ENCODE peak calls at places on chromosomes 3 and 15, in seven cellular contexts. C, K, V, A, R, F and P are unnamed samples. For H3K4me1, the result is how much of the 10 kb centered on the place peaks cover.

GRCh38 chr3:189841474-189842205 is 210.5 kb downstream of the TP63 start:
- DNase-seq in C (no peak), K (peak), V (no peak), A (no peak), R (no peak), F (peak), P (no peak)

GRCh38 chr3:12659316-12660015 is 4.5 kb downstream of the RAF1 start:
- DNase-seq in C (no peak), K (no peak), V (no peak), A (no peak), R (no peak), F (peak), P (no peak)

GRCh38 chr3:147680820-147681488 is 271.8 kb downstream of the ZIC1 start:
- DNase-seq in C (no peak), K (peak), V (no peak), A (no peak), R (no peak), F (no peak), P (no peak)

GRCh38 chr3:148173836-148174235 is 523.9 kb upstream of the AGTR1 start:
- DNase-seq in C (no peak), K (no peak), V (no peak), A (no peak), R (no peak), F (no peak), P (no peak)

GRCh38 chr15:94324117-94324826 is 92.9 kb downstream of the MCTP2 start:
- DNase-seq in C (peak), K (peak), V (peak), A (peak), R (peak), F (peak), P (peak)

GRCh38 chr3:49500408-49501257 is 30.6 kb downstream of the DAG1 start:
- DNase-seq in C (no peak), K (peak), V (no peak), A (no peak), R (no peak), F (peak), P (peak)

GRCh38 chr15:55196011-55196410 is 730 bp downstream of the RSL24D1 start:
- DNase-seq in C (no peak), K (peak), V (no peak), A (no peak), R (no peak), F (no peak), P (peak)

GRCh38 chr3:97278506-97278905 is 464.1 kb downstream of the EPHA6 start:
- DNase-seq in C (peak), K (no peak), V (no peak), A (no peak), R (no peak), F (no peak), P (no peak)

GRCh38 chr3:118144919-118145318 is 889.7 kb downstream of the IGSF11 start:
- DNase-seq in C (peak), K (no peak), V (no peak), A (no peak), R (no peak), F (no peak), P (no peak)

GRCh38 chr3:25423780-25424179 is 4.3 kb upstream of the RARB start:
- DNase-seq in C (peak), K (peak), V (no peak), A (no peak), R (no peak), F (no peak), P (peak)

GRCh38 chr3:185561958-185562357 is 9.6 kb upstream of the LIPH start:
- DNase-seq in C (no peak), K (no peak), V (no peak), A (no peak), R (peak), F (no peak), P (no peak)

GRCh38 chr3:126315083-126315658 is 42.0 kb downstream of the KLF15 start:
- DNase-seq in C (no peak), K (no peak), V (no peak), A (peak), R (peak), F (no peak), P (no peak)

GRCh38 chr3:129184396-129184656 is 630 bp upstream of the CNBP start:
- DNase-seq in C (no peak), K (no peak), V (no peak), A (no peak), R (no peak), F (peak), P (no peak)

GRCh38 chr15:98967916-98968315 is 39.7 kb downstream of the PGPEP1L start:
- DNase-seq in C (no peak), K (no peak), V (no peak), A (no peak), R (no peak), F (no peak), P (no peak)

GRCh38 chr3:171162986-171163723 is 136.6 kb upstream of the SLC2A2 start:
- DNase-seq in C (peak), K (no peak), V (no peak), A (no peak), R (no peak), F (peak), P (no peak)

GRCh38 chr3:185631108-185631507 is 45.0 kb downstream of the SENP2 start:
- DNase-seq in C (peak), K (no peak), V (no peak), A (no peak), R (no peak), F (peak), P (peak)

GRCh38 chr3:31610700-31611275 is 78.1 kb downstream of the STT3B start:
- DNase-seq in C (peak), K (peak), V (no peak), A (no peak), R (no peak), F (peak), P (peak)

GRCh38 chr3:62604301-62604700 is 231.0 kb upstream of the FEZF2 start:
- DNase-seq in C (no peak), K (peak), V (no peak), A (no peak), R (no peak), F (peak), P (peak)

GRCh38 chr15:39573287-39573686 is 7.6 kb upstream of the THBS1 start:
- DNase-seq in C (no peak), K (no peak), V (no peak), A (no peak), R (no peak), F (no peak), P (no peak)
- H3K23ac ChIP-seq in C (no peak), K (no peak), V (no peak), A (no peak), R (no peak), F (no peak), P (no peak)

DNA sequence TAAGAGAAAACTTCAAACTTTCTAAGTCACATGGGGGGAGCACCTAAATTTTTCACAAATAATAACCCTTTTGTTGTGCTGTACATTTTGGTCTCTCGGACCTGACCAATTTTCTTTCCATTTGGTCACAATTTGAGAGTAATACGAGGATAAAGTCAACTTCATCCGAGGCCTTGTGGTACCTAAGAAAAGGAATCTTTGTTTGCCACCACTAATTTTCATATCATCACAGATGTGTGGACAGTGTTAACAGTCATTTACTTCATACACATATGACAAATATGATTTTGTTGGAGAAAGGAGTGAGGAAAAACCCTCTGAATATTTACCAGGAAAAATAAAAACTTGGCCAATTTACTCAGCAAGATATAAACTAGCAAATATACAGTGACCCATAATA is 40.8 kb downstream of the VGLL4 start:
- DNase-seq in C (no peak), K (no peak), V (no peak), A (no peak), R (no peak), F (no peak), P (no peak)
- H3K4me1 ChIP-seq in C (under half), K (under half), V (under half), A (under half), R (under half), F (under half), P (under half)

DNA sequence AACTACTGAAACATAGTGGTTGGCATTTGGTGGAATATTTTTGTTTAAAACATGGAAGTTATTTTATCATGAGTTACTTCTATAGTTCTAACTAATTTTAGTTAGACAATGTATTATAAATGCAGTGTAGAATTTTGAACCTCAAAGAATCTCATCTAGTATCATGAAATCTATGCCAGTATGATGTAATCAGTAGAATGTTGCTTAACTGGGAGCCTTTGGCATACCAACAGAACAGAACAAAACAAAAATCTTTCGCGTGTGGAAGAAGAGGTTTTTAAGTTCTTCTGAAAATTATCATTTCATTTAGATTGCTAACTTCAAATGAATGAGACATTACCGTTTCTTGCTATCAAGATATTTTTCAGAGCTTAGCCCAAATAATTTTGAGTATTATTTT is 98.4 kb upstream of the LRRFIP2 start:
- DNase-seq in C (no peak), K (peak), V (no peak), A (no peak), R (no peak), F (peak), P (peak)
- H3K4ac ChIP-seq in C (no peak), K (no peak), V (no peak), A (no peak), R (no peak), F (no peak), P (no peak)

DNA sequence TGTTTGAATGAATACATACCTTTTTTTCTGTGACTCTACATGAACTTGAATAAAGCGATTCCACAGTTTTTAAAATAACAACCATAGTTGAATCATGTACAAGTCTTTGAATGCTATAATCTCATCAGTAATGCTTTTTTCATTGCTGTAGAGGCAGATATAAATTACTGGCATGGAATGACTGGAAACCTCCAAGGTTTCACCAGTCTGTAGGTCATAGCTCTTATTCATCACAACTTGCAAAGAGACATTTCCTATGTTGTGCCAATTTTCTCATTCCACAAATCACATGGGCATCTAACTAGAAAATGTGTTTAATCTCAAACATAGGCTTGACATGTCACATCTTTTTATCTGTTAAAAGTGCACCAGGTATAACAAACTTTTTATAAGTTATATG is 407.1 kb upstream of the KCNMB2 start:
- DNase-seq in C (no peak), K (no peak), V (no peak), A (no peak), R (no peak), F (no peak), P (no peak)
- H3K23ac ChIP-seq in C (no peak), K (no peak), V (no peak), A (no peak), R (no peak), F (no peak), P (no peak)

GRCh38 chr15:60652870-60653269 is 173.9 kb upstream of the ICE2 start:
- DNase-seq in C (no peak), K (no peak), V (no peak), A (no peak), R (no peak), F (no peak), P (no peak)
- H3K4me1 ChIP-seq in C (under half), K (under half), V (under half), A (under half), R (under half), F (under half), P (under half)

DNA sequence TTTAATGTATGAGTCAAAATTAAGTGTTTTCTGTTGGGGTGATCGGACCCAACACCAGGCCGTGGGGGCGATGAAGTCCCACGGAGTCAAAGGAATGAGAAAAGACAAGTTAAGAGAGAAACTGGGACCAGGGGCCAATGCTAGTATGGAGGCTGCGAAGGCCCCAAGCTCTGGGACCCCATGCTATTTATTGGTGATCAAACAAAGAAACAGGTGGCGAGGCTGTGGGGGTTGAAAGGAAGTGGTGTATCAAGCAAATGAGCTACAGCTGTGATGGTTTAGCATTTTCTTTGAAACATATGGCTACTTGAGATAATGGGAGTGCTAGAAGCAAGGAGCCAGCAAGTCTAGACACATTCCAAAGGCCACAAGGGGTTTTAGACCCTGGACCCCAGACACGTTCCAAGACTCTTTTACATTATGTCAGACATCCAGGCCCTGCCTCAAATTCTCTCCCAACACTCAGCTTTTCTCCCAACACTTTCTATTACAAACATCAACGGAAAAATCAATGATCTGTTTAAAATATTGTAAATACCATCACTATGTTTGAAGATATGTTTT is 56.0 kb upstream of the SNRPN start:
- DNase-seq in C (peak), K (no peak), V (peak), A (peak), R (peak), F (no peak), P (no peak)
- H3K4ac ChIP-seq in C (no peak), K (no peak), V (no peak), A (no peak), R (no peak), F (no peak), P (no peak)

GRCh38 chr3:95212117-95212516 is 1149.3 kb downstream of the NSUN3 start:
- DNase-seq in C (peak), K (no peak), V (no peak), A (no peak), R (no peak), F (no peak), P (no peak)

GRCh38 chr3:95215437-95215836 is 1152.6 kb downstream of the NSUN3 start:
- DNase-seq in C (no peak), K (no peak), V (no peak), A (no peak), R (no peak), F (no peak), P (no peak)

GRCh38 chr3:95218484-95218883 is 1155.6 kb downstream of the NSUN3 start:
- DNase-seq in C (no peak), K (no peak), V (no peak), A (no peak), R (no peak), F (no peak), P (no peak)

GRCh38 chr3:95217661-95218060 is 1154.8 kb downstream of the NSUN3 start:
- DNase-seq in C (peak), K (no peak), V (no peak), A (no peak), R (no peak), F (no peak), P (no peak)
- H3K23ac ChIP-seq in C (no peak), K (no peak), V (no peak), A (no peak), R (no peak), F (no peak), P (no peak)

GRCh38 chr3:57805263-57805662 is 49.2 kb downstream of the SLMAP start:
- DNase-seq in C (no peak), K (no peak), V (no peak), A (no peak), R (no peak), F (peak), P (no peak)
- H3K4me1 ChIP-seq in C (under half), K (under half), V (under half), A (under half), R (under half), F (under half), P (under half)

GRCh38 chr15:100891316-100892012 is 11.8 kb downstream of the ALDH1A3 start:
- DNase-seq in C (peak), K (no peak), V (peak), A (no peak), R (no peak), F (no peak), P (peak)

GRCh38 chr15:100887211-100887913 is 7.7 kb downstream of the ALDH1A3 start:
- DNase-seq in C (no peak), K (no peak), V (no peak), A (no peak), R (no peak), F (no peak), P (no peak)

GRCh38 chr15:100890059-100890720 is 10.6 kb downstream of the ALDH1A3 start:
- DNase-seq in C (no peak), K (no peak), V (no peak), A (no peak), R (no peak), F (no peak), P (no peak)

GRCh38 chr15:100890850-100891249 is 11.2 kb downstream of the ALDH1A3 start:
- DNase-seq in C (no peak), K (no peak), V (no peak), A (no peak), R (no peak), F (no peak), P (no peak)

GRCh38 chr15:100889359-100890058 is 9.9 kb downstream of the ALDH1A3 start:
- DNase-seq in C (peak), K (peak), V (no peak), A (no peak), R (no peak), F (peak), P (peak)
- H3K4ac ChIP-seq in C (no peak), K (peak), V (no peak), A (no peak), R (no peak), F (peak), P (no peak)

GRCh38 chr3:66196633-66197032 is 24.2 kb upstream of the SLC25A26 start:
- DNase-seq in C (no peak), K (peak), V (no peak), A (no peak), R (no peak), F (no peak), P (peak)
- H3K23ac ChIP-seq in C (no peak), K (no peak), V (no peak), A (no peak), R (no peak), F (no peak), P (no peak)